ENCODE peak calls at places on chromosomes 11 and 22, in four cellular contexts. One of them, this sample, is unnamed.
A peak's percentile ranks its signal among the peaks of the same experiment; 100 is the strongest.

GRCh38 chr22:41367680-41368542 is 13.8 kb upstream of the TEF start:
- DNase-seq in PC-3: no peak
- DNase-seq in naive B cell: no peak
- DNase-seq in GM13977: no peak
- DNase-seq in this sample: peak; percentile 28

GRCh38 chr11:25758145-25758661 is 573.7 kb upstream of the ANO3 start:
- DNase-seq in PC-3: no peak
- DNase-seq in naive B cell: no peak
- DNase-seq in GM13977: no peak
- DNase-seq in this sample: no peak

GRCh38 chr11:111361082-111361801 is 17.8 kb downstream of the POU2AF1 start:
- DNase-seq in PC-3: no peak
- DNase-seq in naive B cell: no peak
- DNase-seq in GM13977: no peak
- DNase-seq in this sample: peak; percentile 58

GRCh38 chr22:37623075-37624016 is 14.7 kb downstream of the GGA1 start:
- DNase-seq in PC-3: peak; percentile 44
- DNase-seq in naive B cell: peak; percentile 74
- DNase-seq in GM13977: peak; percentile 84
- DNase-seq in this sample: peak; percentile 49

GRCh38 chr11:15278129-15278528 is 163.4 kb downstream of the INSC start:
- DNase-seq in PC-3: no peak
- DNase-seq in naive B cell: no peak
- DNase-seq in GM13977: no peak
- DNase-seq in this sample: no peak

GRCh38 chr22:20940178-20940790 is 23.1 kb downstream of the CRKL start:
- DNase-seq in PC-3: no peak
- DNase-seq in naive B cell: no peak
- DNase-seq in GM13977: no peak
- DNase-seq in this sample: no peak

GRCh38 chr22:50600541-50600940 is at the start of gene MAPK8IP2:
- DNase-seq in PC-3: peak; percentile 4
- DNase-seq in naive B cell: no peak
- DNase-seq in GM13977: peak; percentile 69
- DNase-seq in this sample: no peak

GRCh38 chr11:75445315-75445953 is 12.4 kb upstream of the KLHL35 start:
- DNase-seq in PC-3: peak; percentile 88
- DNase-seq in naive B cell: peak; percentile 55
- DNase-seq in GM13977: peak; percentile 85
- DNase-seq in this sample: peak; percentile 53

GRCh38 chr11:38460901-38461300 is 1862.9 kb upstream of the RAG2 start:
- DNase-seq in PC-3: peak; percentile 88
- DNase-seq in naive B cell: no peak
- DNase-seq in GM13977: no peak
- DNase-seq in this sample: peak; percentile 80

GRCh38 chr11:19071255-19071654 is 10.7 kb upstream of the MRGPRX2 start:
- DNase-seq in PC-3: peak; percentile 87
- DNase-seq in naive B cell: peak; percentile 13
- DNase-seq in GM13977: peak; percentile 76
- DNase-seq in this sample: peak; percentile 85

GRCh38 chr11:117970400-117971024 is 15.7 kb upstream of the IL10RA start:
- DNase-seq in PC-3: peak; percentile 46
- DNase-seq in naive B cell: no peak
- DNase-seq in GM13977: no peak
- DNase-seq in this sample: peak; percentile 62

GRCh38 chr11:74670171-74670570 is 61.1 kb downstream of the CHRDL2 start:
- DNase-seq in PC-3: no peak
- DNase-seq in naive B cell: no peak
- DNase-seq in GM13977: no peak
- DNase-seq in this sample: no peak

GRCh38 chr11:120834686-120835225 is 189.1 kb upstream of the TBCEL start:
- DNase-seq in PC-3: no peak
- DNase-seq in naive B cell: no peak
- DNase-seq in GM13977: no peak
- DNase-seq in this sample: no peak

GRCh38 chr11:11588243-11588642 is 33.6 kb downstream of the GALNT18 start:
- DNase-seq in PC-3: peak; percentile 68
- DNase-seq in naive B cell: no peak
- DNase-seq in GM13977: no peak
- DNase-seq in this sample: peak; percentile 54

GRCh38 chr11:74935285-74935684 is 13.6 kb downstream of the XRRA1 start:
- DNase-seq in PC-3: no peak
- DNase-seq in naive B cell: no peak
- DNase-seq in GM13977: no peak
- DNase-seq in this sample: no peak

GRCh38 chr11:122776546-122776945 is 61.8 kb upstream of the CRTAM start:
- DNase-seq in PC-3: peak; percentile 23
- DNase-seq in naive B cell: no peak
- DNase-seq in GM13977: no peak
- DNase-seq in this sample: no peak

GRCh38 chr11:128451651-128452470 is 135.5 kb downstream of the ETS1 start:
- DNase-seq in PC-3: no peak
- DNase-seq in naive B cell: no peak
- DNase-seq in GM13977: peak; percentile 52
- DNase-seq in this sample: no peak

This sample was measured in epithelial cell of esophagus.